ENCODE peak calls at places on chromosomes 5 and 9, in eight cellular contexts. B, L, C, V, H, K, Z and A are unnamed samples.

GRCh38 chr5:100749771-100750284 is 153.3 kb downstream of the ST8SIA4 start:
- DNase-seq in B (no peak), L (no peak), C (no peak), V (no peak), H (no peak), K (no peak), Z (no peak), A (no peak)

GRCh38 chr5:154793599-154794524 is 38.7 kb downstream of the LARP1 start:
- DNase-seq in B (peak), L (no peak), C (no peak), V (no peak), H (no peak), K (no peak), Z (no peak), A (no peak)

GRCh38 chr9:134295101-134295745 is 31.0 kb upstream of the RXRA start:
- DNase-seq in B (no peak), L (no peak), C (no peak), V (no peak), H (no peak), K (no peak), Z (no peak), A (no peak)

GRCh38 chr9:131402738-131403492 is 9.0 kb downstream of the PRRC2B start:
- DNase-seq in B (peak), L (peak), C (peak), V (no peak), H (peak), K (no peak), Z (peak), A (no peak)

GRCh38 chr9:129140397-129141065 is 29.3 kb downstream of the PTPA start:
- DNase-seq in B (peak), L (peak), C (no peak), V (no peak), H (peak), K (no peak), Z (no peak), A (no peak)

GRCh38 chr5:146731909-146732659 is 146.5 kb downstream of the PPP2R2B start:
- DNase-seq in B (peak), L (peak), C (peak), V (peak), H (no peak), K (no peak), Z (no peak), A (no peak)

GRCh38 chr9:34459356-34459755 is 751 bp downstream of the DNAI1 start:
- DNase-seq in B (no peak), L (no peak), C (no peak), V (no peak), H (no peak), K (no peak), Z (no peak), A (no peak)

GRCh38 chr5:178435321-178436238 is 154.6 kb downstream of the COL23A1 start:
- DNase-seq in B (no peak), L (no peak), C (no peak), V (no peak), H (no peak), K (no peak), Z (no peak), A (no peak)

GRCh38 chr9:131402073-131402472 is 8.2 kb downstream of the PRRC2B start:
- DNase-seq in B (peak), L (peak), C (no peak), V (no peak), H (no peak), K (no peak), Z (no peak), A (no peak)

GRCh38 chr5:99077254-99077640 is 148.4 kb upstream of the CHD1 start:
- DNase-seq in B (no peak), L (no peak), C (no peak), V (no peak), H (no peak), K (no peak), Z (no peak), A (no peak)

GRCh38 chr5:102856374-102856748 is 101.3 kb downstream of the PAM start:
- DNase-seq in B (peak), L (peak), C (no peak), V (peak), H (no peak), K (no peak), Z (no peak), A (no peak)

GRCh38 chr5:82244854-82245635 is 33.1 kb downstream of the RPS23 start:
- DNase-seq in B (no peak), L (no peak), C (no peak), V (no peak), H (peak), K (no peak), Z (no peak), A (no peak)

GRCh38 chr5:92917044-92917443 is 664.0 kb downstream of the NR2F1-AS1 start:
- DNase-seq in B (peak), L (no peak), C (no peak), V (no peak), H (no peak), K (no peak), Z (no peak), A (no peak)

GRCh38 chr5:76601470-76601869 is 21.7 kb downstream of the F2RL2 start:
- DNase-seq in B (peak), L (peak), C (no peak), V (peak), H (peak), K (peak), Z (peak), A (no peak)

GRCh38 chr5:154388842-154389241 is 57.0 kb upstream of the SAP30L start:
- DNase-seq in B (no peak), L (no peak), C (no peak), V (no peak), H (no peak), K (no peak), Z (no peak), A (no peak)